ENCODE peak calls at places on chromosomes 6 and 20, in nine cellular contexts. One of them, this sample, is unnamed. For H3K4me1, the result is how much of the 10 kb centered on the place peaks cover.

GRCh38 chr6:12381587-12381986 is 91.4 kb downstream of the EDN1 start:
- DNase-seq in breast epithelium: no peak
- DNase-seq in stomach: no peak
- DNase-seq in sigmoid colon: no peak
- DNase-seq in upper lobe of left lung: no peak
- DNase-seq in A549: no peak
- DNase-seq in body of pancreas: no peak
- DNase-seq in tibial nerve: no peak
- DNase-seq in endothelial cell of umbilical vein: no peak
- DNase-seq in this sample: no peak

GRCh38 chr6:112563368-112563767 is 216.2 kb downstream of the RFPL4B start:
- DNase-seq in tibial nerve: no peak
- DNase-seq in stomach: no peak
- DNase-seq in upper lobe of left lung: no peak
- DNase-seq in sigmoid colon: no peak
- DNase-seq in A549: no peak
- DNase-seq in endothelial cell of umbilical vein: peak
- DNase-seq in breast epithelium: no peak
- DNase-seq in body of pancreas: no peak
- DNase-seq in this sample: no peak

GRCh38 chr6:13248549-13248948 is 79.8 kb downstream of the TBC1D7 start:
- DNase-seq in stomach: no peak
- DNase-seq in endothelial cell of umbilical vein: no peak
- DNase-seq in A549: no peak
- DNase-seq in tibial nerve: no peak
- DNase-seq in upper lobe of left lung: no peak
- DNase-seq in breast epithelium: no peak
- DNase-seq in sigmoid colon: no peak
- DNase-seq in body of pancreas: no peak
- DNase-seq in this sample: no peak

GRCh38 chr20:22490287-22491187 is 93.8 kb downstream of the FOXA2 start:
- DNase-seq in stomach: peak
- DNase-seq in breast epithelium: no peak
- DNase-seq in A549: peak
- DNase-seq in endothelial cell of umbilical vein: no peak
- DNase-seq in upper lobe of left lung: peak
- DNase-seq in tibial nerve: no peak
- DNase-seq in sigmoid colon: peak
- DNase-seq in body of pancreas: peak
- DNase-seq in this sample: no peak

GRCh38 chr6:73538116-73538779 is 17.4 kb upstream of the EEF1A1 start:
- DNase-seq in tibial nerve: no peak
- DNase-seq in A549: no peak
- DNase-seq in stomach: no peak
- DNase-seq in upper lobe of left lung: no peak
- DNase-seq in sigmoid colon: no peak
- DNase-seq in body of pancreas: no peak
- DNase-seq in endothelial cell of umbilical vein: no peak
- DNase-seq in breast epithelium: no peak
- DNase-seq in this sample: no peak

GRCh38 chr20:10864076-10864672 is 190.4 kb upstream of the JAG1 start:
- DNase-seq in stomach: peak
- DNase-seq in upper lobe of left lung: peak
- DNase-seq in tibial nerve: peak
- DNase-seq in sigmoid colon: no peak
- DNase-seq in A549: peak
- DNase-seq in breast epithelium: no peak
- DNase-seq in endothelial cell of umbilical vein: no peak
- DNase-seq in body of pancreas: peak
- DNase-seq in this sample: no peak

GRCh38 chr6:108710046-108710445 is 138.2 kb upstream of the ARMC2 start:
- DNase-seq in tibial nerve: no peak
- DNase-seq in body of pancreas: peak
- DNase-seq in sigmoid colon: peak
- DNase-seq in stomach: peak
- DNase-seq in A549: no peak
- DNase-seq in endothelial cell of umbilical vein: no peak
- DNase-seq in upper lobe of left lung: no peak
- DNase-seq in breast epithelium: no peak
- DNase-seq in this sample: no peak

GRCh38 chr6:7142228-7142801 is 34.6 kb downstream of the RREB1 start:
- DNase-seq in sigmoid colon: no peak
- DNase-seq in tibial nerve: no peak
- DNase-seq in stomach: no peak
- DNase-seq in body of pancreas: no peak
- DNase-seq in A549: no peak
- DNase-seq in breast epithelium: no peak
- DNase-seq in upper lobe of left lung: peak
- DNase-seq in endothelial cell of umbilical vein: no peak
- DNase-seq in this sample: peak

GRCh38 chr20:22814475-22815205 is 220.5 kb upstream of the SSTR4 start:
- DNase-seq in tibial nerve: no peak
- DNase-seq in sigmoid colon: no peak
- DNase-seq in body of pancreas: no peak
- DNase-seq in endothelial cell of umbilical vein: no peak
- DNase-seq in stomach: no peak
- DNase-seq in A549: no peak
- DNase-seq in upper lobe of left lung: no peak
- DNase-seq in breast epithelium: no peak
- DNase-seq in this sample: no peak

GRCh38 chr6:155993248-155993647 is 537.6 kb upstream of the NOX3 start:
- DNase-seq in stomach: no peak
- DNase-seq in A549: no peak
- DNase-seq in sigmoid colon: no peak
- DNase-seq in tibial nerve: no peak
- DNase-seq in endothelial cell of umbilical vein: no peak
- DNase-seq in breast epithelium: no peak
- DNase-seq in upper lobe of left lung: no peak
- DNase-seq in body of pancreas: no peak
- DNase-seq in this sample: no peak

GRCh38 chr6:36252005-36252404 is 17.9 kb upstream of the PNPLA1 start:
- DNase-seq in stomach: no peak
- DNase-seq in endothelial cell of umbilical vein: no peak
- DNase-seq in tibial nerve: no peak
- DNase-seq in A549: no peak
- DNase-seq in body of pancreas: no peak
- DNase-seq in sigmoid colon: no peak
- DNase-seq in breast epithelium: no peak
- DNase-seq in upper lobe of left lung: no peak
- DNase-seq in this sample: no peak

GRCh38 chr20:63775096-63775978 is 35.8 kb downstream of the SLC2A4RG start:
- DNase-seq in A549: no peak
- DNase-seq in endothelial cell of umbilical vein: peak
- DNase-seq in sigmoid colon: no peak
- DNase-seq in breast epithelium: no peak
- DNase-seq in body of pancreas: peak
- DNase-seq in tibial nerve: no peak
- DNase-seq in upper lobe of left lung: peak
- DNase-seq in stomach: no peak
- DNase-seq in this sample: peak

GRCh38 chr6:104908031-104908430 is 48.3 kb upstream of the HACE1 start:
- DNase-seq in body of pancreas: no peak
- DNase-seq in stomach: no peak
- DNase-seq in breast epithelium: no peak
- DNase-seq in endothelial cell of umbilical vein: no peak
- DNase-seq in tibial nerve: no peak
- DNase-seq in A549: peak
- DNase-seq in sigmoid colon: no peak
- DNase-seq in upper lobe of left lung: no peak
- DNase-seq in this sample: no peak

DNA sequence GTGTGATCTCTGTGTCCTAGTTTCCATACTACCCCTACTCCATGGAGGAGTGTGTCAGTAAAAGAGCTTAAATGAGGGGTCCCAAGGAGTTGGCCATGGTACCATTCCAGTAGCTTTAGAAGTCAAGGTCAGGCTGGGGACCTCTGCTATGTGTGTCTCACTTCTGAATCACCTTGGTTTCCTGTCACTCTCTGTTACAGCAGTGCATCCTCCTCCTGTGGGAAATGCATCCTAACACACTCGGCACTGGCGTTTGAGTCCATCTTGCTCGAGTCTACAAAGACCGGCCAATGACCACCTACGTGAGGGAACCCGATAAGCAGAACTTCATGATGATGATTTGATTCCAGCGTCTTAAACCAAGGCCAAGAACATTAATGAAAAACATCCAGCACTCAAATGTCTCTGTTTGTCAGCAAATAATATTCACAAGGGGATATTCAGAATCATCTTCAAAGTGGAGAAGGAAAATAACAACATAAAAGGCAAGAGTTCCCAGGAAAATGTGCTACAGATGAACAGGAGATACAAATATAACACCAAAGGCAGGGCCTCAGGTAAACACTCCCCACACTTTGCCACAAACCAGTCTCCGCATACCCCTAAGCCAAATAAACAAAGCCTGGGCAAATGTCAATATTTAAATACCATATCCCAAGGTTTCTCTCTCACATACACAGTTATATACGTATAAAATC is 32.4 kb downstream of the TRAM2 start:
- DNase-seq in A549: no peak
- DNase-seq in breast epithelium: no peak
- DNase-seq in tibial nerve: no peak
- DNase-seq in endothelial cell of umbilical vein: peak
- DNase-seq in stomach: no peak
- DNase-seq in body of pancreas: no peak
- DNase-seq in sigmoid colon: no peak
- DNase-seq in upper lobe of left lung: no peak
- DNase-seq in this sample: no peak
- H3K4me1 ChIP-seq in A549: half or more
- H3K4me1 ChIP-seq in breast epithelium: under half
- H3K4me1 ChIP-seq in tibial nerve: under half
- H3K4me1 ChIP-seq in endothelial cell of umbilical vein: half or more
- H3K4me1 ChIP-seq in stomach: under half
- H3K4me1 ChIP-seq in body of pancreas: half or more
- H3K4me1 ChIP-seq in sigmoid colon: half or more
- H3K4me1 ChIP-seq in upper lobe of left lung: under half
- H3K4me1 ChIP-seq in this sample: under half

GRCh38 chr6:99993533-99994251 is at the start of gene MCHR2:
- DNase-seq in stomach: no peak
- DNase-seq in breast epithelium: no peak
- DNase-seq in sigmoid colon: no peak
- DNase-seq in upper lobe of left lung: peak
- DNase-seq in endothelial cell of umbilical vein: no peak
- DNase-seq in body of pancreas: peak
- DNase-seq in tibial nerve: no peak
- DNase-seq in A549: no peak
- DNase-seq in this sample: no peak
- H3K4me3 ChIP-seq in stomach: no peak
- H3K4me3 ChIP-seq in breast epithelium: peak
- H3K4me3 ChIP-seq in sigmoid colon: peak
- H3K4me3 ChIP-seq in upper lobe of left lung: no peak
- H3K4me3 ChIP-seq in endothelial cell of umbilical vein: no peak
- H3K4me3 ChIP-seq in body of pancreas: no peak
- H3K4me3 ChIP-seq in tibial nerve: no peak
- H3K4me3 ChIP-seq in A549: peak
- H3K4me3 ChIP-seq in this sample: no peak

DNA sequence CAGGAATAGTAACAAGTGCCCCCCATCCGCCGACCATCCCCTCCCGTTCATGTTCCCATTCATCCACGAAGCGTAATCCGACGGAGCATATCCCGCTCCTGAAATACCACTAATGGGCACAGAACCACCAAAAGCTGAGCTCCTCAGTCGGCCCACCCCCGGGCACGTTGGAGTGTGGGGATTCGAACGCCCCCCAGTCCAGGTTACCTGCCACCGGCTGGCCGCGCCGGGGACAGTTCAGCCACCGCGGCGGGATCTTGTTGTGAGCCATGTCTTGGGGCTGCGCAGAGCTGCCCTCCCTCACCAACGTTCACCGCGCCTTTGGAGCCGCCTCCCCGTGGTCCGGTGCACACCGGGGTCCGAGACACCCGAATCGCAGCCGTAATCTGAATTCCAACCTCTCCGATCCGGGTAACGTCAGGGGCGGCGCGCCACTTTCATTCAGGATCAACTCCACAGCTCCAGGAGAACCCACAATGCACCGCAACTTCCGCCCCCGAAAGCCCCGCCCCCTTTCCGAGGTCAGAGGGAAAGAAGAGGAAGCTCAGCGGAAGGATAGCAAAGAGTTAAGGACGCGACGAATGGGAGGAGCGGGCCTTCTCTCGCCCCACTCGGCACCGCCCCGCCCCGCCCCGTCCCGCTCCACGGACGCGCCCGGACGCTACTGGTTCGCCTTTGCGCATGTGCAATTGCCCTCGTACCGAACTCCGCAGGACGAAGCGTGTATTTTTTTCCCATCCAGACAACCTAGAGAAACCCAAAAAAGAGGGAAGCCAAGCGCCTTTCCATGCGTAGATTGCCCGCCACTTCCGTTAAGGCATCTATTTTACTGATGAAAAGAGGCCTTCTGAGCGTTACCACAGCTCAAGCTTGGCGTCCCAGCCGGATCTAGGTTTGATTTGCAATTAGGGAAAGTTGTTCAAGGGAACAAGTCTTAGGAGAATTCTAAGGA is at the start of gene RNGTT:
- DNase-seq in A549: peak
- DNase-seq in breast epithelium: peak
- DNase-seq in sigmoid colon: peak
- DNase-seq in tibial nerve: peak
- DNase-seq in body of pancreas: peak
- DNase-seq in endothelial cell of umbilical vein: peak
- DNase-seq in upper lobe of left lung: peak
- DNase-seq in stomach: peak
- DNase-seq in this sample: peak
- TF ChIP-seq POLR2A in A549: peak
- TF ChIP-seq POLR2A in breast epithelium: no peak
- TF ChIP-seq POLR2A in sigmoid colon: no peak
- TF ChIP-seq POLR2A in tibial nerve: peak
- TF ChIP-seq POLR2A in body of pancreas: peak
- TF ChIP-seq POLR2A in endothelial cell of umbilical vein: peak
- TF ChIP-seq POLR2A in upper lobe of left lung: no peak
- TF ChIP-seq POLR2A in stomach: no peak
- TF ChIP-seq POLR2A in this sample: no peak

GRCh38 chr6:15477746-15478145 is 185.1 kb downstream of the DTNBP1 start:
- DNase-seq in body of pancreas: no peak
- DNase-seq in A549: no peak
- DNase-seq in breast epithelium: no peak
- DNase-seq in sigmoid colon: no peak
- DNase-seq in upper lobe of left lung: no peak
- DNase-seq in tibial nerve: no peak
- DNase-seq in endothelial cell of umbilical vein: no peak
- DNase-seq in stomach: no peak
- DNase-seq in this sample: no peak
- H3K4me1 ChIP-seq in body of pancreas: under half
- H3K4me1 ChIP-seq in A549: under half
- H3K4me1 ChIP-seq in breast epithelium: under half
- H3K4me1 ChIP-seq in sigmoid colon: under half
- H3K4me1 ChIP-seq in upper lobe of left lung: under half
- H3K4me1 ChIP-seq in tibial nerve: under half
- H3K4me1 ChIP-seq in endothelial cell of umbilical vein: under half
- H3K4me1 ChIP-seq in stomach: under half
- H3K4me1 ChIP-seq in this sample: under half

This sample was measured in ovary.